ENCODE peak calls at places on chromosome 18, in five cellular contexts. W is fibroblast of villous mesenchyme, U is BE2C, E is adrenal gland, N is T follicular helper cell. S is an unnamed sample.

GRCh38 chr18:9941108-9941507 is 27.3 kb downstream of the VAPA start:
- DNase-seq in W (no peak), U (no peak), E (no peak), N (no peak), S (no peak)

GRCh38 chr18:4004176-4004829 is 450.8 kb downstream of the DLGAP1 start:
- DNase-seq in W (no peak), U (no peak), E (no peak), N (no peak), S (no peak)

GRCh38 chr18:68083776-68084175 is 567.3 kb upstream of the DSEL start:
- DNase-seq in W (peak), U (no peak), E (no peak), N (no peak), S (no peak)

GRCh38 chr18:55839350-55839749 is 251.4 kb upstream of the TCF4 start:
- DNase-seq in W (peak), U (no peak), E (no peak), N (no peak), S (no peak)

GRCh38 chr18:76502551-76502950 is 7.5 kb upstream of the ZNF516 start:
- DNase-seq in W (no peak), U (no peak), E (no peak), N (no peak), S (no peak)

GRCh38 chr18:35095983-35096676 is 54.9 kb downstream of the MAPRE2 start:
- DNase-seq in W (peak), U (no peak), E (no peak), N (no peak), S (no peak)

GRCh38 chr18:39184176-39184575 is 1618.6 kb upstream of the CELF4 start:
- DNase-seq in W (no peak), U (no peak), E (no peak), N (no peak), S (no peak)

GRCh38 chr18:48826271-48826670 is 124.5 kb downstream of the SMAD7 start:
- DNase-seq in W (no peak), U (no peak), E (no peak), N (no peak), S (no peak)

GRCh38 chr18:10142496-10143160 is 228.8 kb downstream of the VAPA start:
- DNase-seq in W (peak), U (no peak), E (no peak), N (no peak), S (no peak)

GRCh38 chr18:48132993-48133674 is 202.7 kb upstream of the SMAD2 start:
- DNase-seq in W (no peak), U (no peak), E (no peak), N (no peak), S (no peak)

GRCh38 chr18:45687617-45688016 is 36.4 kb upstream of the SLC14A1 start:
- DNase-seq in W (no peak), U (no peak), E (no peak), N (no peak), S (peak)

GRCh38 chr18:24536834-24537233 is 76.4 kb downstream of the HRH4 start:
- DNase-seq in W (no peak), U (no peak), E (no peak), N (no peak), S (no peak)

GRCh38 chr18:59885579-59886163 is 14.1 kb upstream of the PMAIP1 start:
- DNase-seq in W (peak), U (no peak), E (no peak), N (no peak), S (peak)

GRCh38 chr18:30634249-30634648 is 408.3 kb downstream of the DSC3 start:
- DNase-seq in W (no peak), U (no peak), E (no peak), N (no peak), S (no peak)

GRCh38 chr18:63439334-63439733 is 17.1 kb upstream of the VPS4B start:
- DNase-seq in W (peak), U (peak), E (peak), N (peak), S (peak)

GRCh38 chr18:46253498-46253897 is 149.3 kb downstream of the HAUS1 start:
- DNase-seq in W (peak), U (no peak), E (peak), N (no peak), S (no peak)

GRCh38 chr18:12857215-12857924 is 26.7 kb downstream of the PTPN2 start:
- DNase-seq in W (no peak), U (no peak), E (no peak), N (no peak), S (peak)

GRCh38 chr18:48993586-48993985 is 42.8 kb upstream of the SMAD7 start:
- DNase-seq in W (no peak), U (no peak), E (no peak), N (no peak), S (no peak)

GRCh38 chr18:45962461-45962860 is 4.7 kb downstream of the EPG5 start:
- DNase-seq in W (peak), U (no peak), E (peak), N (peak), S (peak)

GRCh38 chr18:2805970-2806943 is 40.5 kb upstream of the EMILIN2 start:
- DNase-seq in W (peak), U (no peak), E (no peak), N (no peak), S (no peak)

GRCh38 chr18:31401156-31402025 is 24.8 kb downstream of the DSG4 start:
- DNase-seq in W (no peak), U (no peak), E (no peak), N (no peak), S (no peak)

GRCh38 chr18:23881778-23882177 is 132.8 kb upstream of the TTC39C start:
- DNase-seq in W (no peak), U (no peak), E (no peak), N (no peak), S (no peak)

GRCh38 chr18:24009246-24009645 is 5.3 kb upstream of the TTC39C start:
- DNase-seq in W (no peak), U (no peak), E (no peak), N (no peak), S (no peak)

S was measured in GF-D8.